ENCODE peak calls at places on chromosomes 1 and 21, in four cellular contexts. One of them, this sample, is unnamed.

GRCh38 chr1:165376041-165376810 is 19.7 kb upstream of the LMX1A start:
- DNase-seq in tibial artery: peak
- DNase-seq in endothelial cell of umbilical vein: peak
- DNase-seq in spleen: peak
- DNase-seq in this sample: peak

GRCh38 chr1:6870086-6870485 is 84.8 kb downstream of the CAMTA1 start:
- DNase-seq in spleen: no peak
- DNase-seq in endothelial cell of umbilical vein: no peak
- DNase-seq in tibial artery: no peak
- DNase-seq in this sample: no peak

GRCh38 chr1:173249349-173249748 is 42.2 kb upstream of the TNFSF4 start:
- DNase-seq in spleen: no peak
- DNase-seq in endothelial cell of umbilical vein: no peak
- DNase-seq in tibial artery: no peak
- DNase-seq in this sample: no peak

GRCh38 chr1:204367956-204368355 is 8.2 kb upstream of the PLEKHA6 start:
- DNase-seq in endothelial cell of umbilical vein: peak
- DNase-seq in tibial artery: no peak
- DNase-seq in spleen: no peak
- DNase-seq in this sample: no peak

GRCh38 chr1:168361252-168361651 is 80.6 kb downstream of the TBX19 start:
- DNase-seq in tibial artery: no peak
- DNase-seq in endothelial cell of umbilical vein: no peak
- DNase-seq in spleen: no peak
- DNase-seq in this sample: no peak

GRCh38 chr1:1291611-1292441 is 11.6 kb downstream of the SCNN1D start:
- DNase-seq in endothelial cell of umbilical vein: peak
- DNase-seq in tibial artery: no peak
- DNase-seq in spleen: peak
- DNase-seq in this sample: peak

GRCh38 chr1:12204754-12205658 is 24.8 kb upstream of the VPS13D start:
- DNase-seq in endothelial cell of umbilical vein: no peak
- DNase-seq in tibial artery: no peak
- DNase-seq in spleen: no peak
- DNase-seq in this sample: no peak

GRCh38 chr1:224929335-224930237 is at the start of gene DNAH14:
- DNase-seq in endothelial cell of umbilical vein: peak
- DNase-seq in spleen: peak
- DNase-seq in tibial artery: no peak
- DNase-seq in this sample: peak

GRCh38 chr1:178953034-178953433 is 72.7 kb upstream of the FAM20B start:
- DNase-seq in tibial artery: peak
- DNase-seq in endothelial cell of umbilical vein: no peak
- DNase-seq in spleen: no peak
- DNase-seq in this sample: no peak

GRCh38 chr1:95679262-95679661 is 445.3 kb downstream of the RWDD3 start:
- DNase-seq in spleen: no peak
- DNase-seq in endothelial cell of umbilical vein: no peak
- DNase-seq in tibial artery: no peak
- DNase-seq in this sample: no peak

GRCh38 chr1:118871510-118872240 is 116.5 kb downstream of the TBX15 start:
- DNase-seq in tibial artery: no peak
- DNase-seq in endothelial cell of umbilical vein: no peak
- DNase-seq in spleen: no peak
- DNase-seq in this sample: no peak

GRCh38 chr1:151520359-151520758 is 9.2 kb downstream of the CGN start:
- DNase-seq in tibial artery: no peak
- DNase-seq in spleen: no peak
- DNase-seq in endothelial cell of umbilical vein: no peak
- DNase-seq in this sample: no peak

GRCh38 chr1:232950919-232951579 is 638 bp downstream of the NTPCR start:
- DNase-seq in tibial artery: no peak
- DNase-seq in endothelial cell of umbilical vein: peak
- DNase-seq in spleen: no peak
- DNase-seq in this sample: peak

GRCh38 chr1:42365118-42365517 is 15.5 kb upstream of the RIMKLA start:
- DNase-seq in spleen: no peak
- DNase-seq in tibial artery: no peak
- DNase-seq in endothelial cell of umbilical vein: no peak
- DNase-seq in this sample: no peak

GRCh38 chr21:24011087-24011486 is 1596.2 kb downstream of the MRPL39 start:
- DNase-seq in endothelial cell of umbilical vein: no peak
- DNase-seq in tibial artery: no peak
- DNase-seq in spleen: no peak
- DNase-seq in this sample: no peak

GRCh38 chr1:16396591-16396990 is 29.5 kb downstream of the SZRD1 start:
- DNase-seq in spleen: no peak
- DNase-seq in tibial artery: no peak
- DNase-seq in endothelial cell of umbilical vein: peak
- DNase-seq in this sample: peak

GRCh38 chr1:114723915-114724314 is 7.3 kb upstream of the NRAS start:
- DNase-seq in endothelial cell of umbilical vein: no peak
- DNase-seq in tibial artery: no peak
- DNase-seq in spleen: no peak
- DNase-seq in this sample: no peak

GRCh38 chr1:76577818-76578185 is 289.5 kb upstream of the ST6GALNAC5 start:
- DNase-seq in endothelial cell of umbilical vein: no peak
- DNase-seq in tibial artery: no peak
- DNase-seq in spleen: no peak
- DNase-seq in this sample: no peak

GRCh38 chr1:227362039-227362438 is 43.7 kb upstream of the CDC42BPA start:
- DNase-seq in tibial artery: no peak
- DNase-seq in endothelial cell of umbilical vein: no peak
- DNase-seq in spleen: no peak
- DNase-seq in this sample: no peak

GRCh38 chr1:218683224-218683623 is 338.1 kb downstream of the TGFB2 start:
- DNase-seq in endothelial cell of umbilical vein: no peak
- DNase-seq in spleen: no peak
- DNase-seq in tibial artery: no peak
- DNase-seq in this sample: no peak
- TF ChIP-seq CTCF in endothelial cell of umbilical vein: no peak
- TF ChIP-seq CTCF in spleen: no peak
- TF ChIP-seq CTCF in tibial artery: no peak
- TF ChIP-seq CTCF in this sample: no peak

DNA sequence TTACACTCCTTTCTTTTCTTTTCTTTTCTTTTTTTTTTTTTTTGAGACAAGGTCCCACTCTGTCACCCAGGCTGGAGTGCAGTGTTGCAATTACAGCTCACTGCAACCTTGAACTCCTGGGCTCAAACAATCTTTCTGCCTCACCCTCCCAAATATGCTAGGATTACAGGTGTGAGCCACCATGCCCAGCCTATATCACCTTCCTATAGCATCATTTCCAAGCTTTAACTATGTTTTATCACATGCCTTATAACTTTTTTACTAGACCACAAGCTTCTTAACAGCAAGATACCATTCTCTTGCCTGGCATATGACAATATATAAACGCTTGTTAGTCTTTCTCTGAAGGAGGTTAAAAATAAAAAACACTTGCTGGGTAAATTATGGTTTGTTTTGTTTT is 55.3 kb upstream of the MUTYH start:
- DNase-seq in endothelial cell of umbilical vein: no peak
- DNase-seq in spleen: no peak
- DNase-seq in tibial artery: no peak
- DNase-seq in this sample: no peak
- H3K27ac ChIP-seq in endothelial cell of umbilical vein: no peak
- H3K27ac ChIP-seq in spleen: no peak
- H3K27ac ChIP-seq in tibial artery: no peak
- H3K27ac ChIP-seq in this sample: no peak

GRCh38 chr1:231363624-231364023 is 25.5 kb downstream of the SPRTN start:
- DNase-seq in endothelial cell of umbilical vein: no peak
- DNase-seq in tibial artery: no peak
- DNase-seq in spleen: no peak
- DNase-seq in this sample: no peak

GRCh38 chr1:231372501-231372900 is 34.4 kb downstream of the SPRTN start:
- DNase-seq in tibial artery: no peak
- DNase-seq in spleen: no peak
- DNase-seq in endothelial cell of umbilical vein: no peak
- DNase-seq in this sample: no peak

GRCh38 chr1:231374394-231374793 is 36.3 kb downstream of the SPRTN start:
- DNase-seq in spleen: no peak
- DNase-seq in endothelial cell of umbilical vein: no peak
- DNase-seq in tibial artery: no peak
- DNase-seq in this sample: no peak

DNA sequence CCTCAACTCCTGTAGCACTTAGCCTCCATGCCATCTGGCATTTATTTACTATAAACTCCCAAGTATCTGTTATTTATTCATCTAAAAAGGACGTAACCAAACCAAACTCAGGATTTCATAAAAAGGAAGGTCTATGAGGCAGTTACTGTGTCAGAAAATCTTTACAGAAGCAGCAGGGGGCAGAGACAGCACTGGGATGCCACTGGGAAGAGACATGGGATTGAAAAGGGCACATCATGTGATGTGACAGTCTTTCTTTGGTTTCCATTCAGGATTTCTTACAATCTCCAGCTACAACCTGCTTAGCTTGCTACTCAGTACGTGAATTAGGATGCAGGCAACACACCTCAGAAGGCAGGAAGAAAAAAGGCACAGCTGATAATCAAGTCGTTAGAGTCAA is 31.2 kb downstream of the SPRTN start:
- DNase-seq in tibial artery: no peak
- DNase-seq in spleen: no peak
- DNase-seq in endothelial cell of umbilical vein: no peak
- DNase-seq in this sample: no peak
- TF ChIP-seq CTCF in tibial artery: no peak
- TF ChIP-seq CTCF in spleen: no peak
- TF ChIP-seq CTCF in endothelial cell of umbilical vein: no peak
- TF ChIP-seq CTCF in this sample: no peak

GRCh38 chr1:47830856-47831255 is 166.3 kb downstream of the TRABD2B start:
- DNase-seq in endothelial cell of umbilical vein: no peak
- DNase-seq in tibial artery: no peak
- DNase-seq in spleen: no peak
- DNase-seq in this sample: no peak

GRCh38 chr1:47827032-47827585 is 170.1 kb downstream of the TRABD2B start:
- DNase-seq in endothelial cell of umbilical vein: no peak
- DNase-seq in tibial artery: no peak
- DNase-seq in spleen: no peak
- DNase-seq in this sample: no peak

GRCh38 chr1:47834326-47834725 is 162.9 kb downstream of the TRABD2B start:
- DNase-seq in tibial artery: no peak
- DNase-seq in endothelial cell of umbilical vein: no peak
- DNase-seq in spleen: no peak
- DNase-seq in this sample: no peak

GRCh38 chr1:47828965-47829364 is 168.2 kb downstream of the TRABD2B start:
- DNase-seq in tibial artery: no peak
- DNase-seq in spleen: no peak
- DNase-seq in endothelial cell of umbilical vein: no peak
- DNase-seq in this sample: no peak

GRCh38 chr1:47830021-47830420 is 167.2 kb downstream of the TRABD2B start:
- DNase-seq in tibial artery: no peak
- DNase-seq in endothelial cell of umbilical vein: no peak
- DNase-seq in spleen: peak
- DNase-seq in this sample: no peak
- H3K27ac ChIP-seq in tibial artery: peak
- H3K27ac ChIP-seq in endothelial cell of umbilical vein: no peak
- H3K27ac ChIP-seq in spleen: no peak
- H3K27ac ChIP-seq in this sample: no peak

DNA sequence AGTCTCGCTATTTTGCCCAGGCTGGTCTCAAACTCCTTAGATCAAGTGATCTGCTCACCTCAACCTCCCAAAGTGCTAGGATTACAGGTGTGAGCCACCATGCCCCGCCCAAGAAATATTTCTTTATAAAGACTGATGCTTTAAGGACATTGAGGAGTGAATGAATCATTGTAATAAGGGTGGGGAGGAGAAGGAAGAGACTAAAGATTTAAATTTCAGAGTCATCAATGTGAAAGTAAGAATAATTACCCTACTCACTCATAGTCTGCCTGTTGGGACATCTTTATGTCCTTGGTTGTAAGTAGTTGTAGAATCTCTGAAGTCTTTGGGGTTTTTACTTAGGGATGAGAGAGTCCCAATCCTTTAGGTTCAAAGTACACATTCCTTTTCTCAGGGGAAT is 7.3 kb downstream of the KDM1A start:
- DNase-seq in tibial artery: no peak
- DNase-seq in spleen: no peak
- DNase-seq in endothelial cell of umbilical vein: no peak
- DNase-seq in this sample: peak
- TF ChIP-seq CTCF in tibial artery: no peak
- TF ChIP-seq CTCF in spleen: no peak
- TF ChIP-seq CTCF in endothelial cell of umbilical vein: no peak
- TF ChIP-seq CTCF in this sample: no peak

DNA sequence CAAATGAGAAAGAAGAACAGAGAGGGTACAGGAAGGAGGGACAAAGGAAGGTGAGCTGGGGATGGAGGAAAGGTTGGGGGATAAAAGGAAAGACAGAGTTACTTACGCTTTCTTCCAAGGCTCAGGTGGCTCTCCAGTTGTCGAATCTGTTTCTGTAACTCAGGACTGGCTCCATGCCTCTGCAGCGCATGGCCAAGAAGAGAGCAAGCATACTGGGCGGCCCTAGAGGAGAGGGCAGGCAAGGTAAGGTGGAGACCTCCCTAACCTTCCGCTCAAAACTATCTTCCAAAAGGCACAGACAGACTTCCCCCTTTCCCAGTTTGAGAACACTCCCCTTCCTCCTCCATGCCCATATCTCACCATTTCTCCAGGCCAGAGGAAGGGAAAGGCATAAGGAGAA is 922 bp downstream of the PEX11B start:
- DNase-seq in endothelial cell of umbilical vein: no peak
- DNase-seq in tibial artery: no peak
- DNase-seq in spleen: no peak
- DNase-seq in this sample: no peak
- H3K27ac ChIP-seq in endothelial cell of umbilical vein: no peak
- H3K27ac ChIP-seq in tibial artery: peak
- H3K27ac ChIP-seq in spleen: peak
- H3K27ac ChIP-seq in this sample: peak

This sample was measured in RWPE1.